ENCODE peak calls at places on chromosomes 2 and 18, in six cellular contexts. S, M, F, I, P and W are unnamed samples.

GRCh38 chr2:66853585-66853984 is 418.7 kb downstream of the MEIS1 start:
- DNase-seq in S (peak), M (no peak), F (no peak), I (no peak), P (no peak), W (no peak)

GRCh38 chr2:224271854-224272620 is 129.9 kb downstream of the FAM124B start:
- DNase-seq in S (no peak), M (no peak), F (no peak), I (no peak), P (no peak), W (no peak)

GRCh38 chr2:111990856-111991255 is 64.2 kb upstream of the TMEM87B start:
- DNase-seq in F (no peak), S (no peak), I (no peak), M (no peak), P (no peak), W (no peak)

GRCh38 chr18:63262369-63263335 is 56.9 kb downstream of the BCL2 start:
- DNase-seq in F (no peak), S (peak), M (no peak), I (no peak), P (no peak), W (no peak)

GRCh38 chr18:22314406-22314805 is 103.3 kb downstream of the CTAGE1 start:
- DNase-seq in I (no peak), S (no peak), F (no peak), M (no peak), P (no peak), W (no peak)

GRCh38 chr2:86556508-86556907 is 6.7 kb downstream of the CHMP3 start:
- DNase-seq in M (no peak), F (no peak), I (no peak), S (no peak), P (no peak), W (no peak)

GRCh38 chr2:216773072-216773471 is 77.7 kb upstream of the IGFBP5 start:
- DNase-seq in F (no peak), P (no peak), I (no peak), S (no peak), M (no peak), W (no peak)

GRCh38 chr18:36758001-36758400 is 70.8 kb downstream of the TPGS2 start:
- DNase-seq in M (no peak), I (no peak), F (no peak), P (no peak), S (no peak), W (no peak)

GRCh38 chr2:88177556-88177955 is 7.4 kb downstream of the THNSL2 start:
- DNase-seq in S (no peak), P (no peak), I (no peak), M (no peak), F (no peak), W (no peak)

GRCh38 chr2:238160206-238161129 is 1.7 kb downstream of the ERFE start:
- DNase-seq in S (no peak), P (peak), M (no peak), F (no peak), I (no peak), W (no peak)

GRCh38 chr2:128472789-128473174 is 154.1 kb upstream of the HS6ST1 start:
- DNase-seq in F (no peak), P (no peak), M (no peak), S (no peak), I (no peak), W (no peak)

GRCh38 chr2:189854956-189855355 is 70.7 kb downstream of the PMS1 start:
- DNase-seq in M (no peak), P (no peak), F (no peak), I (no peak), S (no peak), W (no peak)

GRCh38 chr2:215775106-215775505 is 238.2 kb downstream of the MREG start:
- DNase-seq in S (no peak), P (no peak), F (no peak), M (no peak), I (no peak), W (no peak)

GRCh38 chr2:72325592-72326422 is 178.1 kb upstream of the CYP26B1 start:
- DNase-seq in P (no peak), S (no peak), F (no peak), I (peak), M (no peak), W (no peak)

GRCh38 chr18:63058521-63058920 is 261.0 kb downstream of the BCL2 start:
- DNase-seq in P (no peak), I (no peak), F (no peak), S (no peak), M (no peak), W (no peak)

GRCh38 chr2:174595415-174595814 is 2.2 kb downstream of the WIPF1 start:
- DNase-seq in P (no peak), S (no peak), I (no peak), F (no peak), M (no peak), W (no peak)

GRCh38 chr2:28754321-28754720 is 2.7 kb downstream of the PPP1CB start:
- DNase-seq in M (no peak), P (no peak), S (no peak), I (no peak), F (no peak), W (no peak)

GRCh38 chr2:52260904-52261303 is 1229.0 kb upstream of the NRXN1 start:
- DNase-seq in S (no peak), F (no peak), M (no peak), I (no peak), P (no peak), W (no peak)

GRCh38 chr18:59667488-59667887 is 29.7 kb downstream of the CCBE1 start:
- DNase-seq in I (no peak), S (no peak), M (no peak), F (no peak), P (no peak), W (no peak)

GRCh38 chr2:230872968-230873669 is 8.4 kb downstream of the ITM2C start:
- DNase-seq in F (no peak), M (no peak), I (peak), P (no peak), S (peak), W (no peak)

GRCh38 chr2:75431757-75432156 is 129.0 kb downstream of the EVA1A start:
- DNase-seq in S (no peak), I (no peak), F (no peak), P (no peak), M (no peak), W (no peak)

GRCh38 chr2:175567435-175568061 is 386.0 kb upstream of the ATP5MC3 start:
- DNase-seq in S (no peak), I (no peak), F (no peak), M (no peak), P (no peak), W (no peak)

GRCh38 chr2:40097691-40098376 is 318.8 kb upstream of the THUMPD2 start:
- DNase-seq in P (no peak), M (no peak), F (no peak), I (no peak), S (no peak), W (no peak)

GRCh38 chr2:205868773-205869333 is 186.6 kb downstream of the NRP2 start:
- DNase-seq in S (no peak), I (no peak), F (no peak), P (no peak), M (no peak), W (no peak)

GRCh38 chr18:44309185-44309584 is 371.5 kb upstream of the SETBP1 start:
- DNase-seq in M (no peak), S (no peak), P (no peak), F (no peak), I (no peak), W (no peak)

GRCh38 chr2:48332286-48332685 is 197.7 kb upstream of the STON1 start:
- DNase-seq in P (no peak), S (no peak), I (no peak), M (no peak), F (no peak), W (no peak)